ENCODE peak calls at places on chromosomes 4 and X, in seven cellular contexts. T, S, I, C, G, V and O are unnamed samples.

GRCh38 chrX:96183843-96184242 is 500.8 kb upstream of the DIAPH2 start:
- DNase-seq in V (peak), C (no peak), I (no peak), T (no peak), G (peak), S (no peak), O (no peak)

GRCh38 chrX:135481696-135482179 is 38.7 kb upstream of the INTS6L start:
- DNase-seq in T (no peak), S (no peak), G (no peak), V (no peak), I (no peak), C (no peak), O (no peak)

GRCh38 chr4:110623710-110624015 is 786 bp upstream of the PITX2 start:
- DNase-seq in I (no peak), T (no peak), C (no peak), V (no peak), S (no peak), G (no peak), O (no peak)

GRCh38 chrX:115525486-115525885 is 35.5 kb upstream of the PLS3 start:
- DNase-seq in V (no peak), S (no peak), C (no peak), I (no peak), G (no peak), T (no peak), O (no peak)

GRCh38 chrX:118570209-118570608 is 74.6 kb downstream of the DOCK11 start:
- DNase-seq in C (no peak), V (no peak), I (no peak), S (no peak), T (no peak), G (no peak), O (no peak)

GRCh38 chr4:182808673-182809416 is 108.3 kb downstream of the DCTD start:
- DNase-seq in I (peak), V (no peak), S (no peak), T (no peak), G (no peak), C (no peak), O (no peak)

GRCh38 chrX:331145-331771 is 12.7 kb upstream of the GTPBP6 start:
- DNase-seq in S (peak), C (peak), T (no peak), I (peak), V (no peak), G (no peak), O (no peak)

GRCh38 chrX:72029473-72030411 is 102.0 kb downstream of the RTL5 start:
- DNase-seq in C (peak), V (no peak), S (peak), I (peak), G (peak), T (no peak), O (peak)

GRCh38 chr4:6900956-6901355 is 8.7 kb upstream of the TBC1D14 start:
- DNase-seq in C (no peak), V (no peak), S (no peak), G (no peak), T (no peak), I (no peak), O (no peak)

GRCh38 chrX:48957477-48957826 is at the start of gene OTUD5:
- DNase-seq in C (peak), I (no peak), S (no peak), G (no peak), T (peak), V (no peak), O (no peak)

GRCh38 chr4:76279462-76279861 is 27.1 kb upstream of the STBD1 start:
- DNase-seq in C (peak), V (no peak), G (peak), T (no peak), S (no peak), I (no peak), O (no peak)

GRCh38 chr4:91111556-91111955 is 984.4 kb downstream of the CCSER1 start:
- DNase-seq in V (no peak), I (no peak), G (no peak), S (no peak), T (no peak), C (no peak), O (no peak)

GRCh38 chrX:134821901-134822300 is 163.6 kb upstream of the PLAC1 start:
- DNase-seq in I (no peak), G (no peak), V (no peak), S (no peak), T (no peak), C (no peak), O (no peak)

GRCh38 chr4:140635606-140636005 is 66.8 kb upstream of the UCP1 start:
- DNase-seq in T (no peak), S (no peak), I (no peak), V (no peak), C (peak), G (peak), O (no peak)

GRCh38 chr4:123587983-123588494 is 191.4 kb downstream of the SPRY1 start:
- DNase-seq in I (no peak), S (peak), C (peak), G (peak), V (no peak), T (peak), O (no peak)

GRCh38 chr4:108536577-108536976 is 83.8 kb upstream of the RPL34 start:
- DNase-seq in S (no peak), I (no peak), T (no peak), G (no peak), V (no peak), C (no peak), O (no peak)

GRCh38 chr4:10299601-10300000 is 157.6 kb downstream of the ZNF518B start:
- DNase-seq in C (no peak), G (no peak), S (no peak), V (no peak), I (no peak), T (no peak), O (no peak)

GRCh38 chr4:8468746-8469535 is 28.4 kb downstream of the TRMT44 start:
- DNase-seq in C (peak), I (peak), V (peak), T (peak), S (no peak), G (peak), O (no peak)

GRCh38 chr4:6568689-6569332 is 6.2 kb upstream of the MAN2B2 start:
- DNase-seq in S (peak), C (peak), V (no peak), I (no peak), G (peak), T (no peak), O (no peak)